ENCODE peak calls at places on chromosomes 13 and 19, in four cellular contexts. N is neural progenitor cell, G is SK-N-SH, B is Caco-2. O is an unnamed sample.

GRCh38 chr13:29935309-29935981 is 85.0 kb upstream of the UBL3 start:
- DNase-seq in N (no peak), G (no peak), B (no peak), O (no peak)

GRCh38 chr13:30159446-30159839 is 147.9 kb downstream of the KATNAL1 start:
- DNase-seq in N (no peak), G (no peak), B (no peak), O (no peak)

GRCh38 chr13:88005188-88005587 is 334.0 kb downstream of the SLITRK5 start:
- DNase-seq in N (no peak), G (no peak), B (no peak), O (no peak)

GRCh38 chr13:36531746-36532486 is 99.6 kb downstream of the CCNA1 start:
- DNase-seq in N (no peak), G (no peak), B (no peak), O (no peak)

GRCh38 chr13:51786425-51787010 is 17.4 kb downstream of the DHRS12 start:
- DNase-seq in N (no peak), G (no peak), B (no peak), O (no peak)

GRCh38 chr19:38805180-38805579 is 7.6 kb downstream of the LGALS4 start:
- DNase-seq in N (no peak), G (no peak), B (no peak), O (no peak)

GRCh38 chr19:7926727-7927604 is 1.0 kb upstream of the CTXN1 start:
- DNase-seq in N (no peak), G (peak), B (no peak), O (no peak)

GRCh38 chr19:1324792-1325567 is 39.3 kb downstream of the EFNA2 start:
- DNase-seq in N (no peak), G (peak), B (peak), O (no peak)

GRCh38 chr13:20715340-20715732 is 11.8 kb downstream of the IL17D start:
- DNase-seq in N (no peak), G (no peak), B (no peak), O (no peak)

GRCh38 chr13:28636078-28636477 is 22.9 kb upstream of the POMP start:
- DNase-seq in N (no peak), G (no peak), B (no peak), O (no peak)

GRCh38 chr13:28636677-28637317 is 22.1 kb upstream of the POMP start:
- DNase-seq in N (peak), G (peak), B (peak), O (peak)

GRCh38 chr13:28638756-28639155 is 20.2 kb upstream of the POMP start:
- DNase-seq in N (no peak), G (no peak), B (no peak), O (no peak)

GRCh38 chr13:28640861-28641599 is 17.9 kb upstream of the POMP start:
- DNase-seq in N (no peak), G (no peak), B (no peak), O (no peak)

GRCh38 chr13:28637714-28638355 is 21.1 kb upstream of the POMP start:
- DNase-seq in N (no peak), G (no peak), B (no peak), O (no peak)
- TF ChIP-seq CTCF in N (no peak), G (no peak), B (no peak), O (no peak)

DNA sequence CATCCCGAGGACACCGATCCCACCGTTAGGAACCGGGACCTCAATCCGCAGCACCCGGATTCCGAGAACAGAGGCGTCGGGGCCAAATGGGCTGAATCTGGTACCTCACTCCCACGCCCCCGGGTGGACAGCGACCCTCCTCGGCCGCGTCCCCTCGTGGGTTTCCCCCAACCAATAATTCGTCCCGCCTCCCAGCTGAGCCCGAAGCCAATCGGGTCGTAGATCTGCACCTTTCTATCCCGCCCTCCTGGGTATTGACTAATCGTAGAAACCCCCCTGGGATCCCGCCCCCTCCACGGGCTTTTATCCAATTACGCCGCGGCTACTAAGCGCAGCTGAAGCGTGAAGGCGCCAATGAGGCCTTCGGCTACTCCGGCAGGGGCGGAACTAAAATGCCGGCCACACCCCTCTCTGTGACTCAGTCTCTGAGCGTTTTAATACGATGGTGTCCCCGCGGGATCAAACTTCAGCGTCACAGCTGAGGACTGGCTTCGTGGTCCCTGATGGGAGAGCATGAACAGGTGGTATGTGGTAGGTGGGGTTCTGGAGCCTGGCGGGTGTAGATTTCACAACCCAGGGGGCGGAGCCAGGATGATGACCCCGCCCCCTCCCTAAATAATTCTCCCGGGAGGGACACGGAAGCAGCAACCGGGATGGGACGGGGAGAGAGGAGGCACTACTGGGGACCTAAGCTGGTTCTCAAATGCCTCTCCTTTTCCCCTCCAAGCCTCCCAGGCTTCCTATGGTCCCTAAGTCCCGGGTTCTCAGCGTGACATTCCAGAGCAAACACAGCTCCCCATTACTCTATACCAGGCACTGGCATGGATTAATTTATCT is at the start of the genes CCDC159 and TMEM205:
- DNase-seq in N (peak), G (peak), B (peak), O (peak)
- TF ChIP-seq CTCF in N (peak), G (peak), B (no peak), O (no peak)

GRCh38 chr19:54188224-54188871 is 1.0 kb downstream of the MBOAT7 start:
- DNase-seq in N (peak), G (no peak), B (no peak), O (no peak)

GRCh38 chr19:54189668-54190502 is 505 bp upstream of the MBOAT7 start:
- DNase-seq in N (peak), G (peak), B (peak), O (peak)

GRCh38 chr19:54190503-54190941 is 586 bp upstream of the TSEN34 start:
- DNase-seq in N (peak), G (peak), B (peak), O (peak)

GRCh38 chr19:54190942-54191670 is at the start of gene TSEN34:
- DNase-seq in N (peak), G (peak), B (peak), O (peak)

DNA sequence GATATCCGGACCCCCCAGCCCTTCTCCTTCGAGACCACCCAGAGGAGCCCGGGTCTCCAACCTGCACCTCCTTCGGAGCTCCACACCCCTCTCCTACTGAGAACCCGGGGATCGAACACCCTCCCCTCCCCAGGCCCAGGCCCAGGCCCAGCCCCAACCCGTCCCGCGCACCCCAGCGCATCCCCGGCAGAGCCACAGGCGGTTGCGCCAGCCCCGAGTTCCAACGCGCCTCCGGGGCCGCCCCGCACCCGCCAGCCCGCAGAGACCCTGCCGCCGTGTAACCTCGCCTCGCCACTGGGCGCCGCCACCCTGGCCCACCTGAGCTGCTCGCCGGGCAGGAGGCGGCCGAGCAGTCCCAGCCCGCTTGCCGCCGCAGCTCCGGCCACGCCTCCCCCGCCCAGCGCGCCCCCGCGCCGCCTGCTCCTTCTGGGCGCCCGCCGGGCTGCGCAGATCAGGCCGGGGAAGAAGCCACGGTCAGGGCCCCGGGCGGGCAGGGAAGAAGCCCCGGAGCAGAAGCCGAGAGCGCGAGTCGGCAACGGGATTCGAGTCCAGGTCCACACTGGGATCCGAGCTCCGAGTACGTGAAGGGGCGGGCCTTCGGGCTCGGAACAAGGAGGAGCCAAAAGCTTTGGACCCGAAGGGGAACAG is at the start of gene MBOAT7:
- DNase-seq in N (no peak), G (no peak), B (peak), O (peak)
- TF ChIP-seq CTCF in N (peak), G (peak), B (peak), O (peak)

DNA sequence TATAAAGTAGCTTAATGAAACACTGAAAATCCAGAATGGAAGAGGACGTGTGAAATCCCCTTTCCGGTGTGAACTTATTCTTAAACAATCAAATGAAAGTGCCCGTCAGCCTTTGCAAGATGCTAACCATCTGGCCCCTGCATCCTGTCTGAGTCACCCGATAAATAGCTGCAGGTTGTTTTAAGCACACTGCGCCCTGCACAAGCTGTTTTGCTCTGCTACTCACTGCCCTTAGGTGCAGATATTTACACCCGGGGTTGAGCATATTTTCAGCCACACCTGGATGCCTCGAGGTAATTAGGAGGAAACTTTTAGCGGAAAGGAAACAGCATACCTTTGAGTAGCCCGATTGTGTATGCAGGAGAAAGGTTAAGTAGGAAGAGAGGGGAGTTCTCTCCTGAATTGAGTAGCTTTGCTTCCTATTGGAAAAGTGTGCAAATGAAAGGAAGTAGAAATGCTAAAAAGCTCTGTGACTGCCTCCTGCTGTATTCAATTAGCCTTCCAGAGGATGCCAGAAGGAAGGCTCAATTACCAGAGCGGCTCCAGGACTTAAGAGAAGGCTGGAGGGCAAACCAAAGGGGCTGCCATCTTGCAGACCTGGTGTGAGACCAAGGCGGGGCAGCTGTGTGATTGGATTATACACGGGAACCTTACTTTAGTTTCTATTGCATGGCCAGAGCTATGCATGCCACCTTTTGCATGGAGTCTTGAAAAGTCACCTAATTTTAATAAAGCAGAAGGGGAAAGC is 42.5 kb downstream of the IRS2 start:
- DNase-seq in N (no peak), G (peak), B (no peak), O (no peak)
- TF ChIP-seq CTCF in N (no peak), G (no peak), B (no peak), O (no peak)

GRCh38 chr19:11597202-11598102 is at the start of gene ZNF627:
- DNase-seq in N (peak), G (peak), B (peak), O (peak)
- TF ChIP-seq CTCF in N (peak), G (peak), B (no peak), O (peak)

DNA sequence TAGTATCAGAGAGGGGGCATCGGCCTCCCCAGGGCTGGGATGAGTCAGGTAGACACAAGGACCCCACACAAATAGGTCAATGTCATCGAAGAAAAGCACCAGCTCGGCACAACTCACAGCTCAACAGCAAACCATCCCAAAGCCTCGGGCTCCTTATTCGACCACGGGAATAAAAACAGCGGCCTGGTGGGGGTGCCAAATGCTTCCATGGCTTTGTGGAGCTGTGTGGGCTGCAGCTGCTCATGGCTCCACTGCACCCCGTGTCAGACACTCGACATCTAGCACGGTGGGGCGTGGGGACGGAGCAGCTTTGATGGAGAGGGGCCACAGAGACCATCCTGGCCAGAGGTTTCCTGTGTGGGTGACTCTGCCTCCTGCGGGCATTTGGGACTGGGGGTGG is 212.5 kb upstream of the SOX1 start:
- DNase-seq in N (no peak), G (no peak), B (no peak), O (no peak)
- TF ChIP-seq CTCF in N (no peak), G (no peak), B (no peak), O (no peak)

GRCh38 chr13:34420975-34421719 is 520.9 kb upstream of the NBEA start:
- DNase-seq in N (no peak), G (no peak), B (no peak), O (no peak)
- TF ChIP-seq CTCF in N (peak), G (peak), B (no peak), O (no peak)

DNA sequence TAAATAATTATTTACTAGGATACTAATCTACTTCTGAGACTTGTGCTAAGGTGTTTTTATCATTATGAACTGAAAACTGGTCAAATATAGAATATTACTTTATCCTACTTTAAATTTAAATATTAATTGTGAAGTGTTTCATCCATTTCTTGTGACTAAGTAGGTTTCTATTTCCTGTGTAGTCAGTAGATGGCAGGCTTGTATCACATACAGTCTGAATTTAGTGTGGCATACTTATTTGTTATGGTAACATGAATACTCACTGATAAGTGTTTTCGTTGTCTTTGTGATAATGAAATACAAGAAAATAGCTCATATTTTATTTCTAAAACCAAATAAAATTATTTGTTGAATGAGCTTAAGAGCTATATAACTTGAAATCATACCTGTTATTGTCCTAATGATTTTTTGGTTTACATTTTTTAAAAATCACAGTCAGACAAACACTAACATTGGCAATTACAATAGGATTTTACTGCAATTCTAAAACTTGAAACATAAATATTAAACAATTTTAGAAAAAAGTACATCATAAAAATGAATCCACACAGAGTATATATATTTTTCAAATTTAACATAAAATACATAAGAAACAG is 904.6 kb upstream of the PCDH20 start:
- DNase-seq in N (peak), G (peak), B (peak), O (no peak)
- TF ChIP-seq CTCF in N (peak), G (peak), B (peak), O (peak)

GRCh38 chr19:50008532-50008931 is 16.6 kb downstream of the VRK3 start:
- DNase-seq in N (peak), G (no peak), B (peak), O (no peak)
- TF ChIP-seq CTCF in N (peak), G (no peak), B (no peak), O (peak)

GRCh38 chr19:41895745-41896580 is 13.0 kb downstream of the ARHGEF1 start:
- DNase-seq in N (peak), G (no peak), B (no peak), O (no peak)
- TF ChIP-seq CTCF in N (peak), G (peak), B (peak), O (peak)